ENCODE peak calls at places on chromosomes 4 and X, in eight cellular contexts. One of them, this sample, is unnamed.

GRCh38 chr4:76504613-76505465 is 69.8 kb downstream of the SHROOM3 start:
- DNase-seq in H1: no peak
- DNase-seq in K562: peak
- DNase-seq in SK-N-SH: peak
- DNase-seq in endothelial cell of umbilical vein: peak
- DNase-seq in HCT116: peak
- DNase-seq in HepG2: peak
- DNase-seq in GM12878: no peak
- DNase-seq in this sample: peak

GRCh38 chr4:4385729-4386295 is 1.1 kb upstream of the NSG1 start:
- DNase-seq in H1: no peak
- DNase-seq in K562: no peak
- DNase-seq in SK-N-SH: no peak
- DNase-seq in endothelial cell of umbilical vein: no peak
- DNase-seq in HCT116: no peak
- DNase-seq in HepG2: no peak
- DNase-seq in GM12878: no peak
- DNase-seq in this sample: no peak

GRCh38 chr4:104677122-104677521 is 182.4 kb upstream of the CXXC4 start:
- DNase-seq in H1: no peak
- DNase-seq in K562: peak
- DNase-seq in SK-N-SH: no peak
- DNase-seq in endothelial cell of umbilical vein: no peak
- DNase-seq in HCT116: no peak
- DNase-seq in HepG2: no peak
- DNase-seq in GM12878: no peak
- DNase-seq in this sample: peak

GRCh38 chrX:1401611-1402430 is 9.9 kb upstream of the SLC25A6 start:
- DNase-seq in H1: no peak
- DNase-seq in K562: no peak
- DNase-seq in SK-N-SH: no peak
- DNase-seq in endothelial cell of umbilical vein: no peak
- DNase-seq in HCT116: no peak
- DNase-seq in HepG2: no peak
- DNase-seq in GM12878: no peak
- DNase-seq in this sample: no peak

GRCh38 chrX:9532349-9532748 is 67.5 kb downstream of the TBL1X start:
- DNase-seq in H1: no peak
- DNase-seq in K562: no peak
- DNase-seq in SK-N-SH: no peak
- DNase-seq in endothelial cell of umbilical vein: no peak
- DNase-seq in HCT116: no peak
- DNase-seq in HepG2: no peak
- DNase-seq in GM12878: no peak
- DNase-seq in this sample: no peak

GRCh38 chrX:68808686-68809357 is 20.0 kb upstream of the EFNB1 start:
- DNase-seq in H1: no peak
- DNase-seq in K562: peak
- DNase-seq in SK-N-SH: peak
- DNase-seq in endothelial cell of umbilical vein: no peak
- DNase-seq in HCT116: peak
- DNase-seq in HepG2: no peak
- DNase-seq in GM12878: no peak
- DNase-seq in this sample: no peak

GRCh38 chr4:11614426-11614825 is 185.7 kb upstream of the HS3ST1 start:
- DNase-seq in H1: no peak
- DNase-seq in K562: no peak
- DNase-seq in SK-N-SH: no peak
- DNase-seq in endothelial cell of umbilical vein: no peak
- DNase-seq in HCT116: peak
- DNase-seq in HepG2: no peak
- DNase-seq in GM12878: no peak
- DNase-seq in this sample: no peak

GRCh38 chr4:127533028-127533700 is 99.6 kb upstream of the INTU start:
- DNase-seq in H1: no peak
- DNase-seq in K562: peak
- DNase-seq in SK-N-SH: no peak
- DNase-seq in endothelial cell of umbilical vein: peak
- DNase-seq in HCT116: no peak
- DNase-seq in HepG2: no peak
- DNase-seq in GM12878: no peak
- DNase-seq in this sample: no peak

GRCh38 chr4:7398104-7398423 is 36.7 kb downstream of the PSAPL1 start:
- DNase-seq in H1: no peak
- DNase-seq in K562: peak
- DNase-seq in SK-N-SH: peak
- DNase-seq in endothelial cell of umbilical vein: no peak
- DNase-seq in HCT116: no peak
- DNase-seq in HepG2: no peak
- DNase-seq in GM12878: no peak
- DNase-seq in this sample: no peak

GRCh38 chr4:17702666-17703065 is 78.8 kb downstream of the FAM184B start:
- DNase-seq in H1: no peak
- DNase-seq in K562: no peak
- DNase-seq in SK-N-SH: no peak
- DNase-seq in endothelial cell of umbilical vein: no peak
- DNase-seq in HCT116: no peak
- DNase-seq in HepG2: no peak
- DNase-seq in GM12878: no peak
- DNase-seq in this sample: no peak

GRCh38 chr4:119268466-119268865 is 53.5 kb downstream of the FABP2 start:
- DNase-seq in H1: no peak
- DNase-seq in K562: no peak
- DNase-seq in SK-N-SH: peak
- DNase-seq in endothelial cell of umbilical vein: no peak
- DNase-seq in HCT116: no peak
- DNase-seq in HepG2: no peak
- DNase-seq in GM12878: no peak
- DNase-seq in this sample: no peak

GRCh38 chrX:150573702-150574101 is 5.3 kb downstream of the MTM1 start:
- DNase-seq in H1: no peak
- DNase-seq in K562: no peak
- DNase-seq in SK-N-SH: no peak
- DNase-seq in endothelial cell of umbilical vein: no peak
- DNase-seq in HCT116: no peak
- DNase-seq in HepG2: no peak
- DNase-seq in GM12878: no peak
- DNase-seq in this sample: no peak

GRCh38 chrX:110214684-110215083 is 103.2 kb downstream of the AMMECR1 start:
- DNase-seq in H1: no peak
- DNase-seq in K562: no peak
- DNase-seq in SK-N-SH: no peak
- DNase-seq in endothelial cell of umbilical vein: no peak
- DNase-seq in HCT116: no peak
- DNase-seq in HepG2: no peak
- DNase-seq in GM12878: no peak
- DNase-seq in this sample: no peak

DNA sequence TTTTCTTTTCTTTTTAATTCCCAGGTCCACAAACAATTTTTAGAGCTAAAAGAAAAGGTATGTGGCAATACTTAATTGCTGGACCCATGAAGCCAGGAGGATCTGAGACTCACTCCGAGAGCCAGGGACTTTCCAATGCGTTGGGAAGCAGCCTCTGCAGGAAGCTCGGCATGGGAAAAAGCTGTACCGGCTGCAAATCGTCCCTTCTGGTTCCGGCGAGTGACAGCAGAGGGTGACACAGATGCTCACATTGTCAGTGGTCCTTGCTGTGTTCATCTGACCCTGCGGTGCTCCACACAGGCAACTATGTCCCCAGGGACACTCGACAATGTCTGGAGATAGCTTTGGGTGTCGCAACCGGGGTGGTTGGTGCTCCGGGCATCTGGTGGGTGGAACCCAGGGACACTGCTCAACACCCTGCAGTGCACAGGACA is 164.0 kb downstream of the PRKX start:
- DNase-seq in H1: no peak
- DNase-seq in K562: no peak
- DNase-seq in SK-N-SH: peak
- DNase-seq in endothelial cell of umbilical vein: no peak
- DNase-seq in HCT116: no peak
- DNase-seq in HepG2: no peak
- DNase-seq in GM12878: no peak
- DNase-seq in this sample: no peak
- H3K4me3 ChIP-seq in H1: no peak
- H3K4me3 ChIP-seq in K562: no peak
- H3K4me3 ChIP-seq in SK-N-SH: peak
- H3K4me3 ChIP-seq in endothelial cell of umbilical vein: no peak
- H3K4me3 ChIP-seq in HCT116: no peak
- H3K4me3 ChIP-seq in HepG2: no peak
- H3K4me3 ChIP-seq in GM12878: no peak
- H3K4me3 ChIP-seq in this sample: peak

GRCh38 chr4:87030124-87030523 is 95.3 kb downstream of the AFF1 start:
- DNase-seq in H1: no peak
- DNase-seq in K562: no peak
- DNase-seq in SK-N-SH: no peak
- DNase-seq in endothelial cell of umbilical vein: no peak
- DNase-seq in HCT116: no peak
- DNase-seq in HepG2: no peak
- DNase-seq in GM12878: no peak
- DNase-seq in this sample: no peak

GRCh38 chr4:87029356-87029755 is 94.5 kb downstream of the AFF1 start:
- DNase-seq in H1: no peak
- DNase-seq in K562: no peak
- DNase-seq in SK-N-SH: no peak
- DNase-seq in endothelial cell of umbilical vein: no peak
- DNase-seq in HCT116: no peak
- DNase-seq in HepG2: no peak
- DNase-seq in GM12878: no peak
- DNase-seq in this sample: no peak

GRCh38 chr4:87031946-87032345 is 97.1 kb downstream of the AFF1 start:
- DNase-seq in H1: no peak
- DNase-seq in K562: no peak
- DNase-seq in SK-N-SH: no peak
- DNase-seq in endothelial cell of umbilical vein: peak
- DNase-seq in HCT116: no peak
- DNase-seq in HepG2: no peak
- DNase-seq in GM12878: no peak
- DNase-seq in this sample: no peak

GRCh38 chr4:87032884-87033533 is 98.2 kb downstream of the AFF1 start:
- DNase-seq in H1: no peak
- DNase-seq in K562: no peak
- DNase-seq in SK-N-SH: no peak
- DNase-seq in endothelial cell of umbilical vein: peak
- DNase-seq in HCT116: no peak
- DNase-seq in HepG2: peak
- DNase-seq in GM12878: no peak
- DNase-seq in this sample: no peak

DNA sequence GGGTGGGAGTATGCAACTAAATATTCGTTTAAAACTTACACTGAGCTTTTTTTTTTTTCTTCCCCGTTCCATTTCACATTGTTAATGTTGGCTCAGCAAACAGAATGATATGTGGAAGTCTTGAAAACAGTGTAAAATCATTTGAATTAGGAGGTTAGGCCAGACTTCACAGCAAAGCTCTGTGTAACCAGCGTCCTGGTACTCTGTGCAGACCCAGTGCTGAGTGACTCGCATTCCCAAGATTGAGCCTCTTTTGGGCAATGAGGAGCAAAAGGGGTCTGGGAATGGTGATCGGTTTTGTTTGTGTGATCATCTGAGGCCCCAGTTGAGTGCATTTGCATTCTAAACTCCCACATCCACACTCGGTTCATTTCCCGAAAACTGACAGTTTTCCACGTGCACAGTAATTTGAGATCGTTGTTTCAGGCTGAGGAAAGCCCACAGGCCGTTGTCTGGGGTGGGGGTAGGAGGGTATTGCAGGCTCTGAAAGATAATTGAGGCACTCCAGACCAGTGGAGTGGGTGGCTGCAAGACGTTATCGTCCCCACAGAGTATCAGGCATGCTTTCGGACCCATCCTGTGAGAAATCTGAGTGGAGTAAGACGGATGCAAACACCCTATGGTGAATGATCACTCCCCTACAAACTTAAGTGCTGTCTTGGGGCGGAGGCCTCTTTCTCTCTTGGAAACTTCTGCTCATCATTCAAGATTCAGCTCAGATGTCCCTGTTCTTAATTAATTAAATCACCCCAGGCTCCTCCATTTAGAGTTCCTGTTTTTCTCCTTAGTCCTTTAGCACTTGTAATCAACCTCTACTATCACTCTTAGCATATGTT is 96.0 kb downstream of the AFF1 start:
- DNase-seq in H1: no peak
- DNase-seq in K562: peak
- DNase-seq in SK-N-SH: peak
- DNase-seq in endothelial cell of umbilical vein: peak
- DNase-seq in HCT116: no peak
- DNase-seq in HepG2: no peak
- DNase-seq in GM12878: no peak
- DNase-seq in this sample: no peak
- TF ChIP-seq POLR2AphosphoS5 in H1: no peak
- TF ChIP-seq POLR2AphosphoS5 in K562: peak
- TF ChIP-seq POLR2AphosphoS5 in SK-N-SH: no peak
- TF ChIP-seq POLR2AphosphoS5 in endothelial cell of umbilical vein: no peak
- TF ChIP-seq POLR2AphosphoS5 in HCT116: no peak
- TF ChIP-seq POLR2AphosphoS5 in HepG2: no peak
- TF ChIP-seq POLR2AphosphoS5 in GM12878: no peak
- TF ChIP-seq POLR2AphosphoS5 in this sample: no peak

DNA sequence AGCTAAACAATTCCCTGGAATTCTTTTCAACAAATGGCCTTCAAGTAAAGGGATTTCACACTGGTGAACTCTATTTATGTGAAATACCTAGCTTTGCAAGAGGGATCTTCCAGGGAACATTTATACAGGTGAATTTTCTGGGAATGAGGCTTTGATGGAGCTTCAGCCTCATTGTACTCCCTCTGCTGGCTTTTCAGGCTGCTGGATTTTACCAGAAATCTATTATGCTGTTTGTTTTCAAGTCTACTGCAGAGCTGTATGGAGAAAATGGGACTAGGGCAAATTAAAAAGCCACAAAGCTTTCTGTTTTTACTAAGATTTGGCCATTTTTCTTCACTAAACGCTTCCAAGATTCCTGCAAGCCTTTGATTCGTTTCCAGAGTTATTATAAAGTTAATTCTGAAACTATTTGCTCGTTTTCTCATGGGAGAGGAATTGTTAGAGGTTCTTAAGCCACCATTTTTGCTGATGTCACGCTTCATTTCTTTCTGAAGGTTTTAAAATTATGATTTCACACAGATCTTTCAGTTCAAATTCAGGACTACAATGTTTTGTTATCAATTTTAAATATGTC is 31.6 kb downstream of the KDM6A start:
- DNase-seq in H1: no peak
- DNase-seq in K562: no peak
- DNase-seq in SK-N-SH: no peak
- DNase-seq in endothelial cell of umbilical vein: no peak
- DNase-seq in HCT116: no peak
- DNase-seq in HepG2: no peak
- DNase-seq in GM12878: no peak
- DNase-seq in this sample: no peak
- H3K9ac ChIP-seq in H1: no peak
- H3K9ac ChIP-seq in K562: no peak
- H3K9ac ChIP-seq in SK-N-SH: no peak
- H3K9ac ChIP-seq in endothelial cell of umbilical vein: no peak
- H3K9ac ChIP-seq in HCT116: no peak
- H3K9ac ChIP-seq in HepG2: no peak
- H3K9ac ChIP-seq in GM12878: peak
- H3K9ac ChIP-seq in this sample: no peak

GRCh38 chr4:151519728-151520415 is 110.9 kb downstream of the FHIP1A start:
- DNase-seq in H1: no peak
- DNase-seq in K562: no peak
- DNase-seq in SK-N-SH: peak
- DNase-seq in endothelial cell of umbilical vein: no peak
- DNase-seq in HCT116: no peak
- DNase-seq in HepG2: no peak
- DNase-seq in GM12878: no peak
- DNase-seq in this sample: no peak
- H3K4me3 ChIP-seq in H1: no peak
- H3K4me3 ChIP-seq in K562: no peak
- H3K4me3 ChIP-seq in SK-N-SH: no peak
- H3K4me3 ChIP-seq in endothelial cell of umbilical vein: no peak
- H3K4me3 ChIP-seq in HCT116: no peak
- H3K4me3 ChIP-seq in HepG2: no peak
- H3K4me3 ChIP-seq in GM12878: no peak
- H3K4me3 ChIP-seq in this sample: no peak